ENCODE peak calls at places on chromosomes 2 and 18, in five cellular contexts. V, H, Z, A and C are unnamed samples.

GRCh38 chr2:60439219-60439974 is 114.1 kb downstream of the BCL11A start:
- DNase-seq in Z (no peak), A (no peak), H (peak), V (no peak), C (peak)

GRCh38 chr2:225010804-225011203 is 31.5 kb downstream of the DOCK10 start:
- DNase-seq in A (peak), Z (no peak), H (no peak), V (no peak), C (no peak)

GRCh38 chr18:67139899-67140298 is 376.6 kb downstream of the DSEL start:
- DNase-seq in V (no peak), A (no peak), H (no peak), Z (no peak), C (no peak)

GRCh38 chr2:169039702-169040101 is 8.6 kb upstream of the ABCB11 start:
- DNase-seq in V (no peak), A (no peak), Z (no peak), H (no peak), C (no peak)

GRCh38 chr18:45935591-45936335 is 31.4 kb downstream of the EPG5 start:
- DNase-seq in Z (no peak), H (no peak), A (no peak), V (no peak), C (no peak)

GRCh38 chr18:70288171-70288850 is 534 bp upstream of the SOCS6 start:
- DNase-seq in A (no peak), V (peak), Z (no peak), H (peak), C (peak)

GRCh38 chr2:55408946-55409868 is 10.4 kb downstream of the CCDC88A start:
- DNase-seq in V (no peak), A (no peak), H (no peak), Z (no peak), C (no peak)

GRCh38 chr2:24238158-24238557 is 63.3 kb downstream of the FAM228A start:
- DNase-seq in Z (no peak), V (no peak), A (no peak), H (no peak), C (peak)

GRCh38 chr2:147862859-147863516 is 18.2 kb downstream of the ACVR2A start:
- DNase-seq in V (no peak), A (no peak), Z (no peak), H (no peak), C (no peak)

GRCh38 chr2:65026640-65027464 is 29.4 kb upstream of the CEP68 start:
- DNase-seq in V (no peak), A (no peak), Z (no peak), H (no peak), C (no peak)

GRCh38 chr2:14756981-14757657 is 124.6 kb downstream of the LRATD1 start:
- DNase-seq in Z (no peak), V (no peak), A (peak), H (no peak), C (peak)

GRCh38 chr2:215365184-215365658 is 53.4 kb downstream of the ATIC start:
- DNase-seq in V (no peak), A (no peak), Z (no peak), H (no peak), C (no peak)

GRCh38 chr2:138956116-138956515 is 175.9 kb upstream of the NXPH2 start:
- DNase-seq in H (no peak), V (no peak), Z (no peak), A (no peak), C (no peak)

GRCh38 chr18:48769006-48769646 is 181.6 kb downstream of the SMAD7 start:
- DNase-seq in V (no peak), A (no peak), Z (no peak), H (no peak), C (no peak)

GRCh38 chr2:172394008-172394407 is 33.4 kb upstream of the ITGA6 start:
- DNase-seq in Z (no peak), V (no peak), H (no peak), A (no peak), C (no peak)

GRCh38 chr18:73151086-73151485 is 283.3 kb upstream of the NETO1 start:
- DNase-seq in H (no peak), V (no peak), Z (no peak), A (no peak), C (no peak)

GRCh38 chr2:62216616-62217015 is 20.7 kb downstream of the B3GNT2 start:
- DNase-seq in Z (no peak), H (no peak), V (no peak), A (no peak), C (no peak)

GRCh38 chr2:198376677-198377076 is 572.3 kb downstream of the PLCL1 start:
- DNase-seq in Z (no peak), H (no peak), A (peak), V (no peak), C (no peak)

GRCh38 chr2:144156736-144157645 is 362.9 kb downstream of the ZEB2 start:
- DNase-seq in V (no peak), A (no peak), Z (no peak), H (no peak), C (no peak)

GRCh38 chr2:198638579-198638978 is 819.2 kb downstream of the SATB2 start:
- DNase-seq in A (no peak), V (no peak), Z (no peak), H (no peak), C (no peak)

GRCh38 chr18:51621103-51621969 is 423.9 kb upstream of the MEX3C start:
- DNase-seq in H (peak), A (peak), Z (no peak), V (peak), C (peak)

GRCh38 chr18:63207825-63208224 is 111.7 kb downstream of the BCL2 start:
- DNase-seq in A (no peak), Z (no peak), H (no peak), V (no peak), C (peak)

GRCh38 chr2:236178921-236179652 is 10.9 kb upstream of the GBX2 start:
- DNase-seq in V (no peak), H (no peak), Z (no peak), A (no peak), C (peak)

GRCh38 chr2:55992465-55992864 is 68.9 kb upstream of the EFEMP1 start:
- DNase-seq in V (no peak), A (peak), Z (no peak), H (no peak), C (no peak)

GRCh38 chr2:173196080-173196479 is 120.4 kb downstream of the MAP3K20 start:
- DNase-seq in V (no peak), A (no peak), Z (no peak), H (no peak), C (no peak)

GRCh38 chr2:102138331-102138730 is 4.2 kb upstream of the IL1R1 start:
- DNase-seq in A (no peak), V (no peak), Z (no peak), H (no peak), C (no peak)

GRCh38 chr2:27080140-27080469 is 1.7 kb downstream of the EMILIN1 start:
- DNase-seq in Z (no peak), A (no peak), V (no peak), H (no peak), C (no peak)

GRCh38 chr2:67323209-67323991 is 73.7 kb upstream of the ETAA1 start:
- DNase-seq in A (no peak), Z (no peak), V (no peak), H (no peak), C (no peak)

GRCh38 chr2:55759271-55759921 is 65.8 kb upstream of the PNPT1 start:
- DNase-seq in V (no peak), H (no peak), A (no peak), Z (no peak), C (no peak)

GRCh38 chr18:6648581-6648980 is 80.9 kb upstream of the ARHGAP28 start:
- DNase-seq in A (no peak), Z (no peak), V (no peak), H (no peak), C (no peak)

GRCh38 chr18:48944634-48945033 is 6.1 kb downstream of the SMAD7 start:
- DNase-seq in H (no peak), Z (no peak), V (peak), A (no peak), C (peak)

GRCh38 chr2:203327918-203328734 is at the start of gene ABI2:
- DNase-seq in Z (peak), A (peak), V (peak), H (peak), C (peak)